ENCODE peak calls at places on chromosomes 3 and 15, in nine cellular contexts. E, V, B, F, L, I, U, G and Q are unnamed samples.
A peak's percentile ranks its signal among the peaks of the same experiment; 100 is the strongest.

GRCh38 chr3:134078169-134078821 is 48.6 kb upstream of the SLCO2A1 start:
- DNase-seq in E (no peak), V (no peak), B (no peak), F (no peak), L (no peak), I (no peak), U (no peak), G (no peak), Q (no peak)

GRCh38 chr3:31288641-31289100 is 244.1 kb upstream of the STT3B start:
- DNase-seq in E (peak; percentile 37), V (no peak), B (no peak), F (peak; percentile 36), L (peak; percentile 60), I (no peak), U (peak; percentile 55), G (no peak), Q (no peak)

GRCh38 chr15:43225201-43225949 is 4.6 kb upstream of the EPB42 start:
- DNase-seq in E (no peak), V (no peak), B (peak; percentile 49), F (no peak), L (no peak), I (peak; percentile 57), U (peak; percentile 68), G (no peak), Q (peak; percentile 55)

GRCh38 chr15:41561777-41562145 is 2.7 kb downstream of the TYRO3 start:
- DNase-seq in E (no peak), V (no peak), B (no peak), F (no peak), L (peak; percentile 69), I (no peak), U (peak; percentile 75), G (peak; percentile 87), Q (no peak)

GRCh38 chr15:75659141-75659771 is 11.5 kb downstream of the SNX33 start:
- DNase-seq in E (no peak), V (no peak), B (no peak), F (no peak), L (no peak), I (no peak), U (no peak), G (peak; percentile 54), Q (no peak)

GRCh38 chr3:153901991-153902390 is 219.2 kb upstream of the ARHGEF26 start:
- DNase-seq in E (no peak), V (no peak), B (no peak), F (no peak), L (no peak), I (no peak), U (no peak), G (no peak), Q (no peak)

GRCh38 chr3:134901461-134901860 is 106.4 kb downstream of the EPHB1 start:
- DNase-seq in E (no peak), V (no peak), B (no peak), F (no peak), L (no peak), I (no peak), U (no peak), G (no peak), Q (no peak)

GRCh38 chr3:117170112-117170511 is 460.5 kb downstream of the TUSC7 start:
- DNase-seq in E (no peak), V (no peak), B (no peak), F (no peak), L (no peak), I (no peak), U (no peak), G (no peak), Q (no peak)

GRCh38 chr15:101051291-101052030 is 132.3 kb downstream of the LRRK1 start:
- DNase-seq in E (no peak), V (no peak), B (no peak), F (peak; percentile 17), L (peak; percentile 54), I (no peak), U (no peak), G (no peak), Q (no peak)

GRCh38 chr3:193114431-193115340 is 126.3 kb upstream of the PLAAT1 start:
- DNase-seq in E (no peak), V (no peak), B (no peak), F (no peak), L (no peak), I (no peak), U (no peak), G (no peak), Q (no peak)

GRCh38 chr3:45398167-45398566 is 9.8 kb downstream of the LARS2 start:
- DNase-seq in E (no peak), V (no peak), B (no peak), F (no peak), L (no peak), I (no peak), U (peak; percentile 3), G (no peak), Q (no peak)

GRCh38 chr3:11482024-11482423 is 161.7 kb downstream of the VGLL4 start:
- DNase-seq in E (peak; percentile 62), V (no peak), B (no peak), F (no peak), L (peak; percentile 78), I (peak; percentile 58), U (peak; percentile 72), G (peak; percentile 83), Q (no peak)

GRCh38 chr3:178498866-178499265 is 37.4 kb upstream of the KCNMB2 start:
- DNase-seq in E (no peak), V (no peak), B (no peak), F (no peak), L (no peak), I (no peak), U (no peak), G (no peak), Q (no peak)

GRCh38 chr3:139427283-139428060 is 38.0 kb upstream of the COPB2 start:
- DNase-seq in E (no peak), V (no peak), B (peak; percentile 11), F (no peak), L (no peak), I (no peak), U (peak; percentile 84), G (no peak), Q (peak; percentile 59)

GRCh38 chr15:64571857-64572291 is 111.5 kb downstream of the ZNF609 start:
- DNase-seq in E (peak; percentile 50), V (no peak), B (no peak), F (no peak), L (no peak), I (peak; percentile 43), U (no peak), G (no peak), Q (no peak)

GRCh38 chr3:128502-128901 is 68.1 kb upstream of the CHL1 start:
- DNase-seq in E (no peak), V (no peak), B (no peak), F (no peak), L (no peak), I (no peak), U (no peak), G (no peak), Q (no peak)

GRCh38 chr3:131163-131889 is 65.2 kb upstream of the CHL1 start:
- DNase-seq in E (no peak), V (no peak), B (no peak), F (no peak), L (no peak), I (no peak), U (no peak), G (no peak), Q (no peak)

GRCh38 chr3:132904-133303 is 63.7 kb upstream of the CHL1 start:
- DNase-seq in E (no peak), V (no peak), B (no peak), F (no peak), L (no peak), I (no peak), U (no peak), G (no peak), Q (no peak)

GRCh38 chr3:132378-132777 is 64.2 kb upstream of the CHL1 start:
- DNase-seq in E (no peak), V (no peak), B (no peak), F (no peak), L (no peak), I (no peak), U (no peak), G (no peak), Q (no peak)
- H3K9me3 ChIP-seq in E (peaks cover 3% of the 10 kb centered on the region), V (no peaks in the 10 kb centered on the region), B (no peaks in the 10 kb centered on the region), F (no peaks in the 10 kb centered on the region), L (no peaks in the 10 kb centered on the region), I (no peaks in the 10 kb centered on the region), U (no peaks in the 10 kb centered on the region), G (no peaks in the 10 kb centered on the region), Q (no peaks in the 10 kb centered on the region)

DNA sequence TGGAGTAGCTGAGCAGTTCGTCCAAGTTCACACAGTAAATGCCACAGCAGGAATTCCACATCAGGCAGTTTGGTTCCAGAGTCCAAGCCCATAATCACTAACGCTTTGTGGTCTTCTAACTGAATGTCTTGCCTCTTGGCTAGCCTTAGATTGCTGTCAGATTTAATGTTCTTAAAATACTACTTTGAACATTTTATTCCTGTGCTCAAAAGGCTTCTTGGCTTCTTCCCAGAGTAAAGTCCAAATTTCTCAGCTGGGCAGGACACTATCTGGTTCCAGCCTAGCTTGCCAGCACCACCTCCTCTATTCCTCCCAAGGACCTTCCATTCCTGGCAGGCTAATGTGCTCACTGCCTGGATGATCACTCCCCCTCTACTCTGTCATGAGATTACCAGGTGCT is 256.9 kb downstream of the SQOR start:
- DNase-seq in E (peak; percentile 34), V (no peak), B (no peak), F (no peak), L (no peak), I (peak; percentile 61), U (no peak), G (peak; percentile 51), Q (no peak)
- H3K9me3 ChIP-seq in E (no peaks in the 10 kb centered on the region), V (no peaks in the 10 kb centered on the region), B (no peaks in the 10 kb centered on the region), F (peaks cover 2% of the 10 kb centered on the region), L (no peaks in the 10 kb centered on the region), I (no peaks in the 10 kb centered on the region), U (no peaks in the 10 kb centered on the region), G (no peaks in the 10 kb centered on the region), Q (no peaks in the 10 kb centered on the region)

GRCh38 chr15:89551502-89551901 is 23.8 kb upstream of the TICRR start:
- DNase-seq in E (no peak), V (no peak), B (no peak), F (no peak), L (no peak), I (no peak), U (no peak), G (no peak), Q (no peak)
- H3K9me3 ChIP-seq in E (peaks cover 6% of the 10 kb centered on the region), V (no peaks in the 10 kb centered on the region), B (no peaks in the 10 kb centered on the region), F (no peaks in the 10 kb centered on the region), L (no peaks in the 10 kb centered on the region), I (no peaks in the 10 kb centered on the region), U (no peaks in the 10 kb centered on the region), G (no peaks in the 10 kb centered on the region), Q (no peaks in the 10 kb centered on the region)

GRCh38 chr15:81091889-81092558 is 42.0 kb upstream of the CFAP161 start:
- DNase-seq in E (no peak), V (no peak), B (no peak), F (no peak), L (no peak), I (peak; percentile 79), U (peak; percentile 85), G (peak; percentile 63), Q (no peak)
- H3K9me3 ChIP-seq in E (no peaks in the 10 kb centered on the region), V (no peaks in the 10 kb centered on the region), B (no peaks in the 10 kb centered on the region), F (no peaks in the 10 kb centered on the region), L (no peaks in the 10 kb centered on the region), I (no peaks in the 10 kb centered on the region), U (no peaks in the 10 kb centered on the region), G (no peaks in the 10 kb centered on the region), Q (no peaks in the 10 kb centered on the region)